ENCODE peak calls at places on chromosomes 16 and 17, in seven cellular contexts. One of them, this sample, is unnamed.

GRCh38 chr17:4436381-4436780 is 2.6 kb downstream of the SPNS3 start:
- DNase-seq in heart right ventricle: no peak
- DNase-seq in stomach: no peak
- DNase-seq in body of pancreas: no peak
- DNase-seq in cardiac fibroblast: no peak
- DNase-seq in kidney epithelial cell: no peak
- DNase-seq in WERI-Rb-1: no peak
- DNase-seq in this sample: no peak

GRCh38 chr16:89116341-89117238 is 22.9 kb downstream of the ACSF3 start:
- DNase-seq in heart right ventricle: no peak
- DNase-seq in stomach: no peak
- DNase-seq in body of pancreas: no peak
- DNase-seq in cardiac fibroblast: no peak
- DNase-seq in kidney epithelial cell: no peak
- DNase-seq in WERI-Rb-1: no peak
- DNase-seq in this sample: no peak

GRCh38 chr17:58083491-58084316 is 485 bp downstream of the DYNLL2 start:
- DNase-seq in heart right ventricle: peak
- DNase-seq in stomach: peak
- DNase-seq in body of pancreas: peak
- DNase-seq in cardiac fibroblast: peak
- DNase-seq in kidney epithelial cell: no peak
- DNase-seq in WERI-Rb-1: peak
- DNase-seq in this sample: no peak

GRCh38 chr17:74497471-74497870 is 31.0 kb downstream of the CD300A start:
- DNase-seq in heart right ventricle: no peak
- DNase-seq in stomach: no peak
- DNase-seq in body of pancreas: no peak
- DNase-seq in cardiac fibroblast: no peak
- DNase-seq in kidney epithelial cell: no peak
- DNase-seq in WERI-Rb-1: no peak
- DNase-seq in this sample: no peak

GRCh38 chr17:8122923-8123694 is 797 bp downstream of the HES7 start:
- DNase-seq in heart right ventricle: no peak
- DNase-seq in stomach: no peak
- DNase-seq in body of pancreas: peak
- DNase-seq in cardiac fibroblast: peak
- DNase-seq in kidney epithelial cell: no peak
- DNase-seq in WERI-Rb-1: no peak
- DNase-seq in this sample: no peak

GRCh38 chr17:16919663-16920627 is 52.0 kb downstream of the TNFRSF13B start:
- DNase-seq in heart right ventricle: no peak
- DNase-seq in stomach: peak
- DNase-seq in body of pancreas: no peak
- DNase-seq in cardiac fibroblast: no peak
- DNase-seq in kidney epithelial cell: no peak
- DNase-seq in WERI-Rb-1: no peak
- DNase-seq in this sample: no peak

GRCh38 chr16:72787519-72788268 is 260.2 kb downstream of the ZFHX3 start:
- DNase-seq in heart right ventricle: peak
- DNase-seq in stomach: peak
- DNase-seq in body of pancreas: peak
- DNase-seq in cardiac fibroblast: peak
- DNase-seq in kidney epithelial cell: peak
- DNase-seq in WERI-Rb-1: no peak
- DNase-seq in this sample: peak

GRCh38 chr16:27795992-27796614 is 246.2 kb downstream of the KATNIP start:
- DNase-seq in heart right ventricle: peak
- DNase-seq in stomach: peak
- DNase-seq in body of pancreas: peak
- DNase-seq in cardiac fibroblast: peak
- DNase-seq in kidney epithelial cell: no peak
- DNase-seq in WERI-Rb-1: no peak
- DNase-seq in this sample: no peak

GRCh38 chr17:35002876-35003551 is 22.7 kb downstream of the LIG3 start:
- DNase-seq in heart right ventricle: peak
- DNase-seq in stomach: peak
- DNase-seq in body of pancreas: no peak
- DNase-seq in cardiac fibroblast: peak
- DNase-seq in kidney epithelial cell: no peak
- DNase-seq in WERI-Rb-1: no peak
- DNase-seq in this sample: no peak

GRCh38 chr16:49580751-49581303 is 207.2 kb downstream of the C16orf78 start:
- DNase-seq in heart right ventricle: no peak
- DNase-seq in stomach: no peak
- DNase-seq in body of pancreas: no peak
- DNase-seq in cardiac fibroblast: no peak
- DNase-seq in kidney epithelial cell: no peak
- DNase-seq in WERI-Rb-1: no peak
- DNase-seq in this sample: no peak

GRCh38 chr16:19604911-19605310 is 49.4 kb downstream of the VPS35L start:
- DNase-seq in heart right ventricle: no peak
- DNase-seq in stomach: no peak
- DNase-seq in body of pancreas: no peak
- DNase-seq in cardiac fibroblast: no peak
- DNase-seq in kidney epithelial cell: no peak
- DNase-seq in WERI-Rb-1: no peak
- DNase-seq in this sample: no peak

GRCh38 chr17:35541434-35541833 is 4.0 kb upstream of the SLFN12L start:
- DNase-seq in heart right ventricle: no peak
- DNase-seq in stomach: no peak
- DNase-seq in body of pancreas: no peak
- DNase-seq in cardiac fibroblast: no peak
- DNase-seq in kidney epithelial cell: no peak
- DNase-seq in WERI-Rb-1: no peak
- DNase-seq in this sample: no peak

GRCh38 chr16:75392911-75393310 is 40.4 kb downstream of the CFDP1 start:
- DNase-seq in heart right ventricle: no peak
- DNase-seq in stomach: no peak
- DNase-seq in body of pancreas: no peak
- DNase-seq in cardiac fibroblast: no peak
- DNase-seq in kidney epithelial cell: no peak
- DNase-seq in WERI-Rb-1: no peak
- DNase-seq in this sample: no peak

GRCh38 chr17:75679706-75680201 is 12.6 kb downstream of the SAP30BP start:
- DNase-seq in heart right ventricle: no peak
- DNase-seq in stomach: peak
- DNase-seq in body of pancreas: peak
- DNase-seq in cardiac fibroblast: peak
- DNase-seq in kidney epithelial cell: no peak
- DNase-seq in WERI-Rb-1: no peak
- DNase-seq in this sample: no peak

GRCh38 chr17:81228420-81228819 is 5.7 kb upstream of the CEP131 start:
- DNase-seq in heart right ventricle: no peak
- DNase-seq in stomach: no peak
- DNase-seq in body of pancreas: no peak
- DNase-seq in cardiac fibroblast: no peak
- DNase-seq in kidney epithelial cell: no peak
- DNase-seq in WERI-Rb-1: no peak
- DNase-seq in this sample: no peak

GRCh38 chr16:47461598-47462266 is 601 bp downstream of the PHKB start:
- DNase-seq in heart right ventricle: no peak
- DNase-seq in stomach: no peak
- DNase-seq in body of pancreas: peak
- DNase-seq in cardiac fibroblast: peak
- DNase-seq in kidney epithelial cell: no peak
- DNase-seq in WERI-Rb-1: no peak
- DNase-seq in this sample: peak

DNA sequence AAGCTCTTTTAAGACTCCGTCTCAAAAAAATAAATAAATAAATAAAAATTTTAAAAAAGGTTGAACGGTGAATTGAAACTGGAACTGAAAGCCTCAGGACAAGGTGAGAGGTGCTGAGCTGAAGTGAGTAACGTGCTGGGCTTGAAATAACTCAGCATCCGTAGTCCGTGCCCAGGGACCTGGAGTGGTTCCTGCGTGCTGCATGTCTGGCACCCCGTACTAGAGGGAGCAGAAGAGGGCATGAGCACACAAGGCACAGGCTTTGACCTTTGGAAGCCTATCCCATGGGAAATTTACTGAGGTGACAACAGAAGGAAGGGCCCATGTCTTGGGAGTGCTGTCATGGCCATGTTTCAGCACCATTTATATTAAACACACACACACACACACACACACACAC is 4.5 kb upstream of the MEIOB start:
- DNase-seq in heart right ventricle: no peak
- DNase-seq in stomach: no peak
- DNase-seq in body of pancreas: no peak
- DNase-seq in cardiac fibroblast: no peak
- DNase-seq in kidney epithelial cell: no peak
- DNase-seq in WERI-Rb-1: no peak
- DNase-seq in this sample: no peak
- H3K4me3 ChIP-seq in heart right ventricle: no peak
- H3K4me3 ChIP-seq in stomach: no peak
- H3K4me3 ChIP-seq in body of pancreas: no peak
- H3K4me3 ChIP-seq in cardiac fibroblast: no peak
- H3K4me3 ChIP-seq in kidney epithelial cell: no peak
- H3K4me3 ChIP-seq in WERI-Rb-1: no peak
- H3K4me3 ChIP-seq in this sample: no peak

GRCh38 chr17:48548687-48549621 is 4.0 kb upstream of the HOXB2 start:
- DNase-seq in heart right ventricle: no peak
- DNase-seq in stomach: no peak
- DNase-seq in body of pancreas: no peak
- DNase-seq in cardiac fibroblast: no peak
- DNase-seq in kidney epithelial cell: no peak
- DNase-seq in WERI-Rb-1: no peak
- DNase-seq in this sample: no peak
- H3K4me3 ChIP-seq in heart right ventricle: no peak
- H3K4me3 ChIP-seq in stomach: no peak
- H3K4me3 ChIP-seq in body of pancreas: no peak
- H3K4me3 ChIP-seq in cardiac fibroblast: no peak
- H3K4me3 ChIP-seq in kidney epithelial cell: no peak
- H3K4me3 ChIP-seq in WERI-Rb-1: no peak
- H3K4me3 ChIP-seq in this sample: no peak

GRCh38 chr16:83458612-83459011 is 349.2 kb upstream of the HSBP1 start:
- DNase-seq in heart right ventricle: no peak
- DNase-seq in stomach: no peak
- DNase-seq in body of pancreas: no peak
- DNase-seq in cardiac fibroblast: peak
- DNase-seq in kidney epithelial cell: no peak
- DNase-seq in WERI-Rb-1: no peak
- DNase-seq in this sample: no peak
- H3K4me3 ChIP-seq in heart right ventricle: no peak
- H3K4me3 ChIP-seq in stomach: no peak
- H3K4me3 ChIP-seq in body of pancreas: no peak
- H3K4me3 ChIP-seq in cardiac fibroblast: no peak
- H3K4me3 ChIP-seq in kidney epithelial cell: no peak
- H3K4me3 ChIP-seq in WERI-Rb-1: no peak
- H3K4me3 ChIP-seq in this sample: no peak

DNA sequence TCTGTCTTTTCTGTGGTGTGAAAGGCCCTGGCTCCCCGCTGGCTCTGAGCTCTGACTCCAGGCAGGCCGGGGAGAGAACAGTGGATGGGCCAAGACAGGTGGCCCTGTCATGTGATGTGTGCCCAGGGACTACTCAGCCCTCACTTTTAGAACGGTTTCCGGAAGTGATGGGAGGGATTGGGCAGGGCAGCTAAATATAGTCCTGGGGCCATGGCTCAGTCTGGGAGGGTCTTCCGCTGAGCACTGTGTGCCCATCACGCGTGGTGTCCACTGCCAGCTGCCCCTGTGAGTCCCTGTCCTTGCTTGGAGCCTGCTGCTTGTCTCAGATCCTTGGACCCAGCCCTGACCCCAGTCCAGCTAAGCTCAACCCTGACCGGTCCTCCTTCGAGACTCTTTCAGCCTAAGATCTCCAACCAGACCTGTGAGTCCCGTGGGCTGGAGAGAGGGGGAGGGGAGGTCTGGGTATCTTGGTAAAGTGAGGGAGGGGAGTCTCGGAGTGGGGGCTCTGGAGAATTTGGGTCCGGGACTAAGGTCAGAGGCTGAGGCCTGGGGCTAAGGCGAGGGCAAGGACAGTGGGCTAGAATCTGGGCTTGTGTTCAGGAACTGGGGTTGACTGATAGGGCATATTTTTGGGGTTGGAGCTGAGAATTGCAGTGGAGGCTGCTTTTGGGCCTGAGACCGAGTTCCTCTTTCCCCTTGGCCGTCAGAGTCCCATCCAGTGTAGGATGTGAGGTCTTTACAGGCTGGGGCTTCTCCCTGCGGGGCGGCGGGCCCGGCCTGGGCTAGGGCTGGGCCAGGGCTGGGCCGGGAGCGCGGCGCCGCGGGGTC is at the start of gene TRIM72:
- DNase-seq in heart right ventricle: no peak
- DNase-seq in stomach: no peak
- DNase-seq in body of pancreas: no peak
- DNase-seq in cardiac fibroblast: no peak
- DNase-seq in kidney epithelial cell: no peak
- DNase-seq in WERI-Rb-1: no peak
- DNase-seq in this sample: no peak
- H3K4me3 ChIP-seq in heart right ventricle: peak
- H3K4me3 ChIP-seq in stomach: peak
- H3K4me3 ChIP-seq in body of pancreas: peak
- H3K4me3 ChIP-seq in cardiac fibroblast: peak
- H3K4me3 ChIP-seq in kidney epithelial cell: no peak
- H3K4me3 ChIP-seq in WERI-Rb-1: no peak
- H3K4me3 ChIP-seq in this sample: peak

GRCh38 chr17:29177541-29177870 is 2.7 kb downstream of the MYO18A start:
- DNase-seq in heart right ventricle: no peak
- DNase-seq in stomach: no peak
- DNase-seq in body of pancreas: no peak
- DNase-seq in cardiac fibroblast: no peak
- DNase-seq in kidney epithelial cell: no peak
- DNase-seq in WERI-Rb-1: no peak
- DNase-seq in this sample: no peak
- H3K4me3 ChIP-seq in heart right ventricle: peak
- H3K4me3 ChIP-seq in stomach: no peak
- H3K4me3 ChIP-seq in body of pancreas: no peak
- H3K4me3 ChIP-seq in cardiac fibroblast: no peak
- H3K4me3 ChIP-seq in kidney epithelial cell: no peak
- H3K4me3 ChIP-seq in WERI-Rb-1: no peak
- H3K4me3 ChIP-seq in this sample: no peak

DNA sequence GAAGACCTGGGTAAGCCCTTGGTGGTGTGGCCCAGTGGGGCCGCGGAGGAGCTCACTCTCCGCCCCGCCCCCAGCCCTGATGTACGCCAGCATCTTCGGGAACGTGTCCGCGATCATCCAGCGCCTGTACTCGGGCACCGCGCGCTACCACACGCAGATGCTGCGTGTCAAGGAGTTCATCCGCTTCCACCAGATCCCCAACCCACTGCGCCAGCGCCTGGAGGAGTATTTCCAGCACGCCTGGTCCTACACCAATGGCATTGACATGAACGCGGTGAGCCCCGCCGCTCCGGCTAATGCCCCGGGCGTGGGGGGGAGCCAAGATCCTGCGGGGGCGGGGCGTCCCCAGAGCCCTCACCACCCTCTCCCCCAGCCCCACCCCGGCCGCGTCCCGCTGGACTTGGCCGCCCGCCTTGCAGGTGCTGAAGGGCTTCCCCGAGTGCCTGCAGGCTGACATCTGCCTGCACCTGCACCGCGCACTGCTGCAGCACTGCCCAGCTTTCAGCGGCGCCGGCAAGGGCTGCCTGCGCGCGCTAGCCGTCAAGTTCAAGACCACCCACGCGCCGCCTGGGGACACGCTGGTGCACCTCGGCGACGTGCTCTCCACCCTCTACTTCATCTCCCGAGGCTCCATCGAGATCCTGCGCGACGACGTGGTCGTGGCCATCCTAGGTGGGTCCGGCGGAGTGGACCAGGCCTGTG is 12.1 kb upstream of the DCAF7 start:
- DNase-seq in heart right ventricle: no peak
- DNase-seq in stomach: no peak
- DNase-seq in body of pancreas: no peak
- DNase-seq in cardiac fibroblast: no peak
- DNase-seq in kidney epithelial cell: no peak
- DNase-seq in WERI-Rb-1: no peak
- DNase-seq in this sample: no peak
- H3K4me3 ChIP-seq in heart right ventricle: peak
- H3K4me3 ChIP-seq in stomach: peak
- H3K4me3 ChIP-seq in body of pancreas: no peak
- H3K4me3 ChIP-seq in cardiac fibroblast: no peak
- H3K4me3 ChIP-seq in kidney epithelial cell: no peak
- H3K4me3 ChIP-seq in WERI-Rb-1: no peak
- H3K4me3 ChIP-seq in this sample: peak